ENCODE peak calls at places on chromosomes 2 and 18, in eight cellular contexts. B, N, C, O, J, F, I and H are unnamed samples.

GRCh38 chr18:23259701-23260661 is 124.7 kb downstream of the CABLES1 start:
- DNase-seq in B (peak), N (no peak), C (peak), O (peak), J (peak), F (peak), I (peak), H (peak)

GRCh38 chr2:214328941-214329340 is 81.9 kb upstream of the VWC2L start:
- DNase-seq in B (no peak), N (no peak), C (no peak), O (no peak), J (no peak), F (no peak), I (no peak), H (no peak)

GRCh38 chr2:68762665-68763064 is 28.1 kb downstream of the ARHGAP25 start:
- DNase-seq in B (no peak), N (no peak), C (no peak), O (no peak), J (peak), F (no peak), I (no peak), H (no peak)

GRCh38 chr2:96143848-96144480 is 1.3 kb downstream of the DUSP2 start:
- DNase-seq in B (peak), N (no peak), C (peak), O (peak), J (no peak), F (no peak), I (no peak), H (no peak)

GRCh38 chr18:35511833-35512232 is 14.1 kb upstream of the INO80C start:
- DNase-seq in B (no peak), N (no peak), C (peak), O (no peak), J (no peak), F (no peak), I (no peak), H (no peak)

GRCh38 chr2:16952368-16952767 is 286.7 kb upstream of the CYRIA start:
- DNase-seq in B (no peak), N (no peak), C (no peak), O (no peak), J (no peak), F (no peak), I (no peak), H (no peak)

GRCh38 chr2:177154809-177155208 is 57.8 kb upstream of the HNRNPA3 start:
- DNase-seq in B (no peak), N (no peak), C (no peak), O (no peak), J (no peak), F (no peak), I (no peak), H (no peak)

GRCh38 chr2:100757621-100758394 is 62.1 kb upstream of the NPAS2 start:
- DNase-seq in B (no peak), N (peak), C (no peak), O (peak), J (no peak), F (peak), I (peak), H (no peak)

GRCh38 chr2:146873056-146873455 is 971.8 kb upstream of the ACVR2A start:
- DNase-seq in B (no peak), N (no peak), C (no peak), O (no peak), J (no peak), F (no peak), I (no peak), H (no peak)

GRCh38 chr2:70941186-70941585 is 5.5 kb downstream of the ATP6V1B1 start:
- DNase-seq in B (no peak), N (no peak), C (peak), O (peak), J (no peak), F (no peak), I (no peak), H (no peak)

GRCh38 chr2:70942396-70942795 is 6.7 kb downstream of the ATP6V1B1 start:
- DNase-seq in B (no peak), N (no peak), C (no peak), O (peak), J (no peak), F (no peak), I (no peak), H (no peak)

GRCh38 chr2:70942900-70943871 is 7.5 kb downstream of the ATP6V1B1 start:
- DNase-seq in B (no peak), N (no peak), C (peak), O (peak), J (no peak), F (no peak), I (no peak), H (peak)

GRCh38 chr2:70939847-70940580 is 4.3 kb downstream of the ATP6V1B1 start:
- DNase-seq in B (no peak), N (no peak), C (peak), O (peak), J (no peak), F (no peak), I (no peak), H (peak)

DNA sequence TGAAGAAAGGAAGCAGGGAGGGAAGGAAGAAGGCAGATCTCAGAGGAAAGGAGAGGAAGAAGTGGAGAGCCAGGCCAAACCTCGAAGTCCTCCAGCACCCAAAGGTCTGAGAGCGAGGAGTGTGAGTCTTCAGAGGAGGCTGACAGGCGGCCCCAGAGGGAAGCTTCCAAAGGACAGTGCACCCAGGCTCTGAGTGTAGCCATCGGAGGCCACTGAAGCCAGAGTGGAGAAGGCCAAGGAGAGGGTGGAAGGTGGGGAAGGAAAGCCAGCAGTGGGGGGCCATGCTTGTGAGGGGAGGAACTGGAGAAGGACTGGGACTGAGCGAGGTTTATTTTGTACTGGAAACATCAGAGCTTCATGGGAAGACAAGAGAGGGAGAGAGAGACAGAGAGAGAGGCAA is 6.0 kb downstream of the ATP6V1B1 start:
- DNase-seq in B (no peak), N (no peak), C (no peak), O (peak), J (no peak), F (no peak), I (no peak), H (no peak)
- H3K27ac ChIP-seq in B (no peak), N (no peak), C (no peak), O (no peak), J (no peak), F (no peak), I (no peak), H (no peak)

GRCh38 chr18:37946324-37946723 is 380.7 kb upstream of the CELF4 start:
- DNase-seq in B (no peak), N (no peak), C (no peak), O (no peak), J (no peak), F (no peak), I (no peak), H (no peak)
- TF ChIP-seq POLR2A in B (no peak), N (no peak), C (no peak), O (no peak), J (no peak), F (no peak), I (no peak), H (no peak)

DNA sequence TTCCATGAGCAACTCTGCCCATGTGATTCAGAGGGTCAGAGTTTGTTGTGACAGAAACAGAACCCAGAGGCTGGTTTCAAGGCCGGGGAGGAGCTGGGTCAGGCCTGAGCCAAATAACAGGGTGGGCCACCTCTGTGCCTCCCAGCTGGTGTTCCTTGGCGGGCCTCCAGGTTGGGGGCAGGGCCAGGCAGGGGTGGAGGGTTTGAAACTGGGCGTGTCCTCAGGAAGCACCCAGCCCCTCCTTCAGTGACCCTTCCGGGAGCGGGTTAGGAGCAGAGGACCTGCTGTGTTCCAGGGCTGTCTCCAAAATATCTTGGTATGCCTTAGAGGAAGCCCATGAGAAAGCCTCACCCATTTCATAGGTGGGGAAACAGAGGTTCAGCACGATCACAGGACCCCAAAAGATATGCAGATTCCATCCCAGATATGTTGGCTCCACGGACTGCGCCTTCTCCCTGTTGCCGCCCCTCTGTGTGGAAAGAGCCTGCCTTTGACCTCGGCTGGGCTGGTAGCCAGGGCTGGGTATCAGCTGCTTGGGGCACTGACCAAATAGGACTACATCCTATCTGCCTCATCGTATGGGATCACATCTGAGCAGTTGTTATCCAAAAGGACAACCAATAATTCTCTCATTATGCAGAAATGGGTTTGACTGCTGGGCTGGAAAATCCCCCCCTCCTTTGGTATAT is 74.8 kb upstream of the GLI2 start:
- DNase-seq in B (no peak), N (no peak), C (no peak), O (no peak), J (no peak), F (no peak), I (no peak), H (no peak)
- TF ChIP-seq EP300 in B (no peak), N (no peak), C (no peak), O (no peak), J (no peak), F (no peak), I (no peak), H (no peak)

GRCh38 chr2:66501267-66501666 is 66.3 kb downstream of the MEIS1 start:
- DNase-seq in B (no peak), N (no peak), C (no peak), O (no peak), J (no peak), F (no peak), I (no peak), H (no peak)
- H3K27ac ChIP-seq in B (no peak), N (no peak), C (no peak), O (no peak), J (no peak), F (no peak), I (no peak), H (no peak)

GRCh38 chr2:36385603-36386002 is 30.0 kb downstream of the CRIM1 start:
- DNase-seq in B (no peak), N (no peak), C (no peak), O (no peak), J (no peak), F (no peak), I (no peak), H (no peak)
- TF ChIP-seq POLR2A in B (no peak), N (no peak), C (no peak), O (no peak), J (no peak), F (no peak), I (no peak), H (no peak)

GRCh38 chr18:75247601-75248421 is 37.2 kb downstream of the TSHZ1 start:
- DNase-seq in B (no peak), N (no peak), C (no peak), O (no peak), J (no peak), F (peak), I (no peak), H (no peak)
- TF ChIP-seq EP300 in B (no peak), N (no peak), C (no peak), O (no peak), J (no peak), F (no peak), I (no peak), H (no peak)

GRCh38 chr2:170365686-170366085 is 187.7 kb downstream of the MYO3B start:
- DNase-seq in B (no peak), N (no peak), C (no peak), O (no peak), J (peak), F (no peak), I (no peak), H (no peak)

GRCh38 chr2:170369894-170370293 is 191.9 kb downstream of the MYO3B start:
- DNase-seq in B (no peak), N (peak), C (no peak), O (no peak), J (peak), F (peak), I (no peak), H (no peak)

GRCh38 chr2:170371231-170371630 is 193.3 kb downstream of the MYO3B start:
- DNase-seq in B (no peak), N (no peak), C (no peak), O (no peak), J (no peak), F (no peak), I (no peak), H (no peak)

GRCh38 chr2:170368370-170368769 is 190.4 kb downstream of the MYO3B start:
- DNase-seq in B (no peak), N (no peak), C (no peak), O (no peak), J (no peak), F (no peak), I (no peak), H (no peak)

DNA sequence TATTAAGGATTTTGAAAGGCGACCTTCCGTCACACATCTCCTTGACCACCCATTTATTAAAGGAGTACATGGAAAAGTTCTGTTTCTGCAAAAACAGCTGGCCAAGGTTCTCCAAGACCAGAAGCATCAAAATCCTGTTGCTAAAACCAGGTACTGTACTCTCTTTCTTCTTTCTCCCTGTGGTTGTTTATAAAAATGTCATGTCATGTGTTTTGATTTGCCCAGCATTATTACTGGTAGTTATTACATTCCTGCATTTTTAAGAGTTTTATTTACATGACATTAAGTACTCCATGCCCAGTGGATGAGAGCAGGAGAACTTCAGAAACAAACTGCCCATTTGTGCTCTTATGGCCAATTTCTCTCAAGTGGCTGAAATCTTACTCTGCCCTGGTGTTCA is 191.3 kb downstream of the MYO3B start:
- DNase-seq in B (no peak), N (no peak), C (no peak), O (no peak), J (no peak), F (no peak), I (no peak), H (no peak)
- H3K27ac ChIP-seq in B (no peak), N (no peak), C (no peak), O (no peak), J (no peak), F (no peak), I (no peak), H (no peak)

DNA sequence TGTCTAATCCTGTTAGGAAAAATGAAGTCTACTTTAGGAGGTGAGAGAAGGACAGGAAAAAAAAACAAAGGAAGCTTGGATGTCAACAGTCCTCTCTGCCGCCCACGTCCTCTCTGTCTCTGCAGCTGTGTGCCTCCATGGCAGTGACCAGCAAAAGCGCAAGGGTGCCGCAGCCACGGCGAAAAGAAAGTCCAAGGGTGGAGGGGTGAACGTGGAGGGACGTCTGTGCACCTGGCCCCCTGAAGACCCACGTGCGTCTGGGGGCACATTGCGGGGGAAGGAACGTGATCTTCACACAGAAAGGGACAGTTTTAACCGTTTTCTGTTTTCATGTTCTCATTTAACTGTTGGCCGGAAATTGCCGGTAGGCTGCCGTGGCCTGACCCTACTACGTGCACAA is 152.7 kb downstream of the MBP start:
- DNase-seq in B (no peak), N (no peak), C (no peak), O (no peak), J (no peak), F (no peak), I (no peak), H (no peak)
- TF ChIP-seq POLR2A in B (no peak), N (no peak), C (no peak), O (no peak), J (no peak), F (no peak), I (no peak), H (no peak)

GRCh38 chr18:45497595-45498269 is 117.5 kb upstream of the SLC14A2 start:
- DNase-seq in B (no peak), N (no peak), C (no peak), O (no peak), J (no peak), F (no peak), I (no peak), H (no peak)
- TF ChIP-seq EP300 in B (no peak), N (no peak), C (no peak), O (no peak), J (no peak), F (no peak), I (no peak), H (no peak)